ENCODE peak calls at places on chromosomes 16 and 17, in ten cellular contexts. One of them, this sample, is unnamed.

GRCh38 chr16:85914423-85914794 is 15.4 kb downstream of the IRF8 start:
- DNase-seq in thoracic aorta: no peak
- DNase-seq in stimulated activated CD8-positive, alpha-beta memory T cell treated with anti-CD3 and anti-CD28 coated beads, Interleukin-4, amount 100 ng/mL, for 1 hour: no peak
- DNase-seq in T-helper 22 cell: no peak
- DNase-seq in cardiac muscle cell: no peak
- DNase-seq in GM12892: no peak
- DNase-seq in stimulated activated CD4-positive, alpha-beta T cell treated with anti-CD3 and anti-CD28 coated beads, Interleukin-12 subunit alpha, Interleukin-12 subunit beta, amount 100 ng/mL, for 4 hours: no peak
- DNase-seq in RWPE1: no peak
- DNase-seq in fibroblast of mammary gland: no peak
- DNase-seq in AML-193: no peak
- DNase-seq in this sample: no peak

GRCh38 chr17:28707339-28707720 is 4.4 kb downstream of the PROCA1 start:
- DNase-seq in thoracic aorta: no peak
- DNase-seq in stimulated activated CD8-positive, alpha-beta memory T cell treated with anti-CD3 and anti-CD28 coated beads, Interleukin-4, amount 100 ng/mL, for 1 hour: no peak
- DNase-seq in T-helper 22 cell: no peak
- DNase-seq in cardiac muscle cell: no peak
- DNase-seq in GM12892: no peak
- DNase-seq in stimulated activated CD4-positive, alpha-beta T cell treated with anti-CD3 and anti-CD28 coated beads, Interleukin-12 subunit alpha, Interleukin-12 subunit beta, amount 100 ng/mL, for 4 hours: no peak
- DNase-seq in RWPE1: no peak
- DNase-seq in fibroblast of mammary gland: no peak
- DNase-seq in AML-193: no peak
- DNase-seq in this sample: no peak

GRCh38 chr16:79748629-79749028 is 148.1 kb upstream of the MAF start:
- DNase-seq in thoracic aorta: no peak
- DNase-seq in stimulated activated CD8-positive, alpha-beta memory T cell treated with anti-CD3 and anti-CD28 coated beads, Interleukin-4, amount 100 ng/mL, for 1 hour: no peak
- DNase-seq in T-helper 22 cell: no peak
- DNase-seq in cardiac muscle cell: no peak
- DNase-seq in GM12892: no peak
- DNase-seq in stimulated activated CD4-positive, alpha-beta T cell treated with anti-CD3 and anti-CD28 coated beads, Interleukin-12 subunit alpha, Interleukin-12 subunit beta, amount 100 ng/mL, for 4 hours: no peak
- DNase-seq in RWPE1: no peak
- DNase-seq in fibroblast of mammary gland: no peak
- DNase-seq in AML-193: no peak
- DNase-seq in this sample: no peak

GRCh38 chr17:11871773-11872172 is 125.5 kb downstream of the ZNF18 start:
- DNase-seq in thoracic aorta: no peak
- DNase-seq in stimulated activated CD8-positive, alpha-beta memory T cell treated with anti-CD3 and anti-CD28 coated beads, Interleukin-4, amount 100 ng/mL, for 1 hour: no peak
- DNase-seq in T-helper 22 cell: no peak
- DNase-seq in cardiac muscle cell: no peak
- DNase-seq in GM12892: no peak
- DNase-seq in stimulated activated CD4-positive, alpha-beta T cell treated with anti-CD3 and anti-CD28 coated beads, Interleukin-12 subunit alpha, Interleukin-12 subunit beta, amount 100 ng/mL, for 4 hours: no peak
- DNase-seq in RWPE1: no peak
- DNase-seq in fibroblast of mammary gland: no peak
- DNase-seq in AML-193: no peak
- DNase-seq in this sample: no peak

GRCh38 chr17:8611135-8611534 is 19.4 kb downstream of the MYH10 start:
- DNase-seq in thoracic aorta: no peak
- DNase-seq in stimulated activated CD8-positive, alpha-beta memory T cell treated with anti-CD3 and anti-CD28 coated beads, Interleukin-4, amount 100 ng/mL, for 1 hour: no peak
- DNase-seq in T-helper 22 cell: no peak
- DNase-seq in cardiac muscle cell: no peak
- DNase-seq in GM12892: no peak
- DNase-seq in stimulated activated CD4-positive, alpha-beta T cell treated with anti-CD3 and anti-CD28 coated beads, Interleukin-12 subunit alpha, Interleukin-12 subunit beta, amount 100 ng/mL, for 4 hours: no peak
- DNase-seq in RWPE1: no peak
- DNase-seq in fibroblast of mammary gland: peak
- DNase-seq in AML-193: no peak
- DNase-seq in this sample: no peak

GRCh38 chr16:15775209-15775608 is 81.6 kb downstream of the MYH11 start:
- DNase-seq in thoracic aorta: no peak
- DNase-seq in stimulated activated CD8-positive, alpha-beta memory T cell treated with anti-CD3 and anti-CD28 coated beads, Interleukin-4, amount 100 ng/mL, for 1 hour: no peak
- DNase-seq in T-helper 22 cell: no peak
- DNase-seq in cardiac muscle cell: no peak
- DNase-seq in GM12892: no peak
- DNase-seq in stimulated activated CD4-positive, alpha-beta T cell treated with anti-CD3 and anti-CD28 coated beads, Interleukin-12 subunit alpha, Interleukin-12 subunit beta, amount 100 ng/mL, for 4 hours: no peak
- DNase-seq in RWPE1: peak
- DNase-seq in fibroblast of mammary gland: peak
- DNase-seq in AML-193: no peak
- DNase-seq in this sample: no peak

GRCh38 chr17:43713494-43714162 is 45.0 kb downstream of the SOST start:
- DNase-seq in thoracic aorta: no peak
- DNase-seq in stimulated activated CD8-positive, alpha-beta memory T cell treated with anti-CD3 and anti-CD28 coated beads, Interleukin-4, amount 100 ng/mL, for 1 hour: no peak
- DNase-seq in T-helper 22 cell: no peak
- DNase-seq in cardiac muscle cell: peak
- DNase-seq in GM12892: peak
- DNase-seq in stimulated activated CD4-positive, alpha-beta T cell treated with anti-CD3 and anti-CD28 coated beads, Interleukin-12 subunit alpha, Interleukin-12 subunit beta, amount 100 ng/mL, for 4 hours: no peak
- DNase-seq in RWPE1: peak
- DNase-seq in fibroblast of mammary gland: no peak
- DNase-seq in AML-193: no peak
- DNase-seq in this sample: peak

GRCh38 chr16:20611350-20611902 is 35.3 kb upstream of the ACSM2B start:
- DNase-seq in thoracic aorta: no peak
- DNase-seq in stimulated activated CD8-positive, alpha-beta memory T cell treated with anti-CD3 and anti-CD28 coated beads, Interleukin-4, amount 100 ng/mL, for 1 hour: no peak
- DNase-seq in T-helper 22 cell: no peak
- DNase-seq in cardiac muscle cell: no peak
- DNase-seq in GM12892: no peak
- DNase-seq in stimulated activated CD4-positive, alpha-beta T cell treated with anti-CD3 and anti-CD28 coated beads, Interleukin-12 subunit alpha, Interleukin-12 subunit beta, amount 100 ng/mL, for 4 hours: no peak
- DNase-seq in RWPE1: no peak
- DNase-seq in fibroblast of mammary gland: no peak
- DNase-seq in AML-193: no peak
- DNase-seq in this sample: no peak

GRCh38 chr16:4494746-4495490 is 18.7 kb downstream of the HMOX2 start:
- DNase-seq in thoracic aorta: no peak
- DNase-seq in stimulated activated CD8-positive, alpha-beta memory T cell treated with anti-CD3 and anti-CD28 coated beads, Interleukin-4, amount 100 ng/mL, for 1 hour: no peak
- DNase-seq in T-helper 22 cell: no peak
- DNase-seq in cardiac muscle cell: no peak
- DNase-seq in GM12892: no peak
- DNase-seq in stimulated activated CD4-positive, alpha-beta T cell treated with anti-CD3 and anti-CD28 coated beads, Interleukin-12 subunit alpha, Interleukin-12 subunit beta, amount 100 ng/mL, for 4 hours: no peak
- DNase-seq in RWPE1: peak
- DNase-seq in fibroblast of mammary gland: peak
- DNase-seq in AML-193: no peak
- DNase-seq in this sample: no peak

GRCh38 chr17:2964028-2964356 is 99.4 kb downstream of the OR1D5 start:
- DNase-seq in thoracic aorta: no peak
- DNase-seq in stimulated activated CD8-positive, alpha-beta memory T cell treated with anti-CD3 and anti-CD28 coated beads, Interleukin-4, amount 100 ng/mL, for 1 hour: no peak
- DNase-seq in T-helper 22 cell: no peak
- DNase-seq in cardiac muscle cell: no peak
- DNase-seq in GM12892: no peak
- DNase-seq in stimulated activated CD4-positive, alpha-beta T cell treated with anti-CD3 and anti-CD28 coated beads, Interleukin-12 subunit alpha, Interleukin-12 subunit beta, amount 100 ng/mL, for 4 hours: no peak
- DNase-seq in RWPE1: no peak
- DNase-seq in fibroblast of mammary gland: no peak
- DNase-seq in AML-193: no peak
- DNase-seq in this sample: no peak

GRCh38 chr17:78131172-78132085 is 858 bp downstream of the TMC8 start:
- DNase-seq in thoracic aorta: no peak
- DNase-seq in stimulated activated CD8-positive, alpha-beta memory T cell treated with anti-CD3 and anti-CD28 coated beads, Interleukin-4, amount 100 ng/mL, for 1 hour: no peak
- DNase-seq in T-helper 22 cell: no peak
- DNase-seq in cardiac muscle cell: no peak
- DNase-seq in GM12892: no peak
- DNase-seq in stimulated activated CD4-positive, alpha-beta T cell treated with anti-CD3 and anti-CD28 coated beads, Interleukin-12 subunit alpha, Interleukin-12 subunit beta, amount 100 ng/mL, for 4 hours: peak
- DNase-seq in RWPE1: no peak
- DNase-seq in fibroblast of mammary gland: no peak
- DNase-seq in AML-193: peak
- DNase-seq in this sample: no peak

GRCh38 chr16:20310421-20311395 is 16.6 kb downstream of the GP2 start:
- DNase-seq in thoracic aorta: no peak
- DNase-seq in stimulated activated CD8-positive, alpha-beta memory T cell treated with anti-CD3 and anti-CD28 coated beads, Interleukin-4, amount 100 ng/mL, for 1 hour: no peak
- DNase-seq in T-helper 22 cell: no peak
- DNase-seq in cardiac muscle cell: no peak
- DNase-seq in GM12892: no peak
- DNase-seq in stimulated activated CD4-positive, alpha-beta T cell treated with anti-CD3 and anti-CD28 coated beads, Interleukin-12 subunit alpha, Interleukin-12 subunit beta, amount 100 ng/mL, for 4 hours: no peak
- DNase-seq in RWPE1: no peak
- DNase-seq in fibroblast of mammary gland: no peak
- DNase-seq in AML-193: no peak
- DNase-seq in this sample: no peak

GRCh38 chr17:55806745-55807466 is 56.1 kb downstream of the PCTP start:
- DNase-seq in thoracic aorta: no peak
- DNase-seq in stimulated activated CD8-positive, alpha-beta memory T cell treated with anti-CD3 and anti-CD28 coated beads, Interleukin-4, amount 100 ng/mL, for 1 hour: no peak
- DNase-seq in T-helper 22 cell: no peak
- DNase-seq in cardiac muscle cell: no peak
- DNase-seq in GM12892: no peak
- DNase-seq in stimulated activated CD4-positive, alpha-beta T cell treated with anti-CD3 and anti-CD28 coated beads, Interleukin-12 subunit alpha, Interleukin-12 subunit beta, amount 100 ng/mL, for 4 hours: no peak
- DNase-seq in RWPE1: no peak
- DNase-seq in fibroblast of mammary gland: no peak
- DNase-seq in AML-193: no peak
- DNase-seq in this sample: no peak

GRCh38 chr16:82506734-82507133 is 120.0 kb upstream of the CDH13 start:
- DNase-seq in thoracic aorta: no peak
- DNase-seq in stimulated activated CD8-positive, alpha-beta memory T cell treated with anti-CD3 and anti-CD28 coated beads, Interleukin-4, amount 100 ng/mL, for 1 hour: no peak
- DNase-seq in T-helper 22 cell: no peak
- DNase-seq in cardiac muscle cell: no peak
- DNase-seq in GM12892: no peak
- DNase-seq in stimulated activated CD4-positive, alpha-beta T cell treated with anti-CD3 and anti-CD28 coated beads, Interleukin-12 subunit alpha, Interleukin-12 subunit beta, amount 100 ng/mL, for 4 hours: no peak
- DNase-seq in RWPE1: no peak
- DNase-seq in fibroblast of mammary gland: no peak
- DNase-seq in AML-193: no peak
- DNase-seq in this sample: no peak

GRCh38 chr17:38797091-38797490 is 2.3 kb downstream of the PIP4K2B start:
- DNase-seq in thoracic aorta: no peak
- DNase-seq in stimulated activated CD8-positive, alpha-beta memory T cell treated with anti-CD3 and anti-CD28 coated beads, Interleukin-4, amount 100 ng/mL, for 1 hour: no peak
- DNase-seq in T-helper 22 cell: no peak
- DNase-seq in cardiac muscle cell: no peak
- DNase-seq in GM12892: no peak
- DNase-seq in stimulated activated CD4-positive, alpha-beta T cell treated with anti-CD3 and anti-CD28 coated beads, Interleukin-12 subunit alpha, Interleukin-12 subunit beta, amount 100 ng/mL, for 4 hours: no peak
- DNase-seq in RWPE1: no peak
- DNase-seq in fibroblast of mammary gland: peak
- DNase-seq in AML-193: peak
- DNase-seq in this sample: no peak

GRCh38 chr17:59830007-59830630 is 62.6 kb downstream of the TUBD1 start:
- DNase-seq in thoracic aorta: no peak
- DNase-seq in stimulated activated CD8-positive, alpha-beta memory T cell treated with anti-CD3 and anti-CD28 coated beads, Interleukin-4, amount 100 ng/mL, for 1 hour: no peak
- DNase-seq in T-helper 22 cell: no peak
- DNase-seq in cardiac muscle cell: no peak
- DNase-seq in GM12892: no peak
- DNase-seq in stimulated activated CD4-positive, alpha-beta T cell treated with anti-CD3 and anti-CD28 coated beads, Interleukin-12 subunit alpha, Interleukin-12 subunit beta, amount 100 ng/mL, for 4 hours: peak
- DNase-seq in RWPE1: no peak
- DNase-seq in fibroblast of mammary gland: peak
- DNase-seq in AML-193: no peak
- DNase-seq in this sample: no peak

This sample was measured in endothelial cell.